ENCODE peak calls at places on chromosome 7, in six cellular contexts. C is IMR-90, N is HCT116, D is stomach, Q is BJ, M is H1. Y is an unnamed sample.

GRCh38 chr7:120273476-120273975 is 551 bp downstream of the KCND2 start:
- DNase-seq in Q (no peak), M (no peak), C (no peak), D (no peak), N (no peak), Y (no peak)

GRCh38 chr7:118286131-118286530 is 61.6 kb downstream of the ANKRD7 start:
- DNase-seq in M (no peak), Q (no peak), N (no peak), D (no peak), C (no peak), Y (no peak)

GRCh38 chr7:125878990-125879389 is 949.4 kb upstream of the POT1 start:
- DNase-seq in Q (no peak), C (no peak), D (no peak), M (no peak), N (peak; percentile 28), Y (no peak)

GRCh38 chr7:114862406-114862805 is 59.5 kb upstream of the MDFIC start:
- DNase-seq in D (no peak), C (no peak), N (no peak), Q (no peak), M (no peak), Y (no peak)

GRCh38 chr7:79951415-79951814 is 183.2 kb upstream of the GNAI1 start:
- DNase-seq in N (no peak), M (no peak), D (no peak), Q (no peak), C (no peak), Y (no peak)

GRCh38 chr7:157767466-157767865 is 430.7 kb downstream of the DNAJB6 start:
- DNase-seq in D (no peak), C (no peak), M (no peak), Q (no peak), N (no peak), Y (no peak)

GRCh38 chr7:5523052-5523711 is 99.5 kb upstream of the TNRC18 start:
- DNase-seq in C (peak; percentile 54), Q (no peak), D (no peak), M (no peak), N (no peak), Y (no peak)

GRCh38 chr7:155653773-155654172 is 9.3 kb downstream of the RBM33 start:
- DNase-seq in N (no peak), M (no peak), D (no peak), C (peak; percentile 63), Q (no peak), Y (peak; percentile 41)

GRCh38 chr7:31648288-31648687 is 38.7 kb upstream of the PPP1R17 start:
- DNase-seq in D (no peak), M (no peak), C (peak; percentile 1), N (no peak), Q (no peak), Y (no peak)

GRCh38 chr7:81725496-81726117 is 44.2 kb downstream of the HGF start:
- DNase-seq in D (no peak), M (peak; percentile 5), C (peak; percentile 99), Q (peak; percentile 64), N (no peak), Y (peak; percentile 73)

GRCh38 chr7:108078156-108078781 is 51.9 kb downstream of the LAMB4 start:
- DNase-seq in D (no peak), M (no peak), N (no peak), Q (no peak), C (peak; percentile 34), Y (no peak)

DNA sequence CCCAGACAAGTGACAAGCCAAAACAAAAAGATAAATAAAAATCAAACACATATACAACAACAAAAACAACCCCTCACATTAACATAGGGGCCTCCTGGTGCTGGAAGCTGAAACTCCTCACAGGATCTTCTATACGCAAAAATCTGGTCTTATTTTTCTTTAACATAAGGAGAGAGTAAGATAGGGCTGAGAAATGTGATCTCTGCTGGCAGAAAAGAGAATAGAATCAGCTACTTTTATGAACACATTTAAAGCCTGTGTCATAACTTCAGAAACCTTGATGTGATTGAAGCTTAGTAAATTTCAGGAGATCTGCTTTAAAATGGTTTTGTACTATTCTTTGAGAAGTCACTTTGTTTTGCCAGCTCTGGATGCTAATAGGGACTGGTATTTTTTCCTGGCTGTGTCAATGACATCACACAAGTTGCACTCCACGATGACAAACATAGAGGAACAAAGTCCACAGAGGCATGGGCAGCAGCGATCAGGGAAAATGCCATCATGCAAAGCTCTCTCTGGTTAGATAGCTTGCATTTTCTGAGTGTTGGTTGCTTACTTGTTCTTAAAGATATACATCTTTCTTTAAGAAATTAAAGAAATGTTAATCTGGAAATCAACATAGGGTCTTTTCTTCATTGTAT is 176.6 kb upstream of the SP4 start:
- DNase-seq in N (no peak), M (no peak), D (peak; percentile 28), C (no peak), Q (no peak), Y (no peak)
- TF ChIP-seq CTCF in N (no peak), M (no peak), D (no peak), C (no peak), Q (no peak), Y (no peak)

GRCh38 chr7:128235469-128235868 is 5.6 kb upstream of the LEP start:
- DNase-seq in D (no peak), C (no peak), Q (no peak), N (no peak), M (no peak), Y (no peak)
- TF ChIP-seq CTCF in D (no peak), C (no peak), Q (no peak), N (no peak), M (no peak), Y (no peak)

GRCh38 chr7:39754326-39755120 is 131.2 kb downstream of the RALA start:
- DNase-seq in Q (peak; percentile 69), M (no peak), N (no peak), C (peak; percentile 81), D (no peak), Y (no peak)
- TF ChIP-seq CTCF in Q (no peak), M (no peak), N (no peak), C (no peak), D (no peak), Y (no peak)

DNA sequence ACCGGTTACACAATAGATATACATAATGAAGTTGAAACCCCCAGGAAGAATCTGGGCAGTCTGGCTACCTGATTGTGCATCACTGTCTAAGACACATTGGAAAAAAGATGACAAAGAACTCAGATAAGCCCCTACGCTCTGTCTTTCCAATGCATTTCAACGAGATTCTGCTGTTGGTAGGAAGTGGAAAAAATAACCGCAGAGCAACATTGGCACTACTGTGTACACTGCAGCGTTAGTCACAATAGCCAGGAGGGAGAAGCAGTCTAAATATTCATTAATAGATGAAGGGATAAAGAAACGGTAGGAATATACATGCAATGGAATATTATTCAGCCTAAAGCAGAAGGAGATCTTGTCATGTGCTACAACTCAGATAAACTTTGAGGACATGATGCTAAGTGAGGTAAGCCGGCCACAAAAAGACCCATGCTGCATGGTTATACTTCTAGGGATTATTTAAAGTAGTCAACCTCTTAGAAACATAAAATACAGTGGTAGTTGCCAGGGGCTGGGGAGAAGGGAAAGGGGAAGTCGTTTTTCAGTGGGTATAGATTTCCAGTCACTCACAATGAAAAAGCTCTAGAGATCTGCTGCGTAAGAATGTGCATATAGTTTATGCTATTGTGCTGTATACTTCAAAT is 40.3 kb downstream of the ELMO1 start:
- DNase-seq in Q (no peak), D (no peak), N (no peak), M (no peak), C (no peak), Y (no peak)
- TF ChIP-seq CTCF in Q (no peak), D (no peak), N (no peak), M (no peak), C (no peak), Y (no peak)

GRCh38 chr7:158973440-158973839 is 117.1 kb downstream of the DYNC2I1 start:
- DNase-seq in D (peak; percentile 42), Q (no peak), N (peak; percentile 64), M (peak; percentile 39), C (no peak), Y (no peak)
- TF ChIP-seq CTCF in D (peak; percentile 17), Q (peak; percentile 62), N (peak; percentile 63), M (peak; percentile 66), C (no peak), Y (peak; percentile 18)

GRCh38 chr7:2358968-2359527 is 4.4 kb downstream of the EIF3B start:
- DNase-seq in D (no peak), M (no peak), N (no peak), C (no peak), Q (no peak), Y (no peak)

GRCh38 chr7:2360791-2361190 is 6.2 kb downstream of the EIF3B start:
- DNase-seq in Q (no peak), C (peak; percentile 48), M (no peak), D (no peak), N (no peak), Y (no peak)

GRCh38 chr7:2359610-2360009 is 5.0 kb downstream of the EIF3B start:
- DNase-seq in C (no peak), Q (no peak), D (no peak), M (no peak), N (no peak), Y (no peak)

GRCh38 chr7:2362385-2363088 is 7.9 kb downstream of the EIF3B start:
- DNase-seq in N (no peak), C (no peak), Q (no peak), D (no peak), M (no peak), Y (no peak)

DNA sequence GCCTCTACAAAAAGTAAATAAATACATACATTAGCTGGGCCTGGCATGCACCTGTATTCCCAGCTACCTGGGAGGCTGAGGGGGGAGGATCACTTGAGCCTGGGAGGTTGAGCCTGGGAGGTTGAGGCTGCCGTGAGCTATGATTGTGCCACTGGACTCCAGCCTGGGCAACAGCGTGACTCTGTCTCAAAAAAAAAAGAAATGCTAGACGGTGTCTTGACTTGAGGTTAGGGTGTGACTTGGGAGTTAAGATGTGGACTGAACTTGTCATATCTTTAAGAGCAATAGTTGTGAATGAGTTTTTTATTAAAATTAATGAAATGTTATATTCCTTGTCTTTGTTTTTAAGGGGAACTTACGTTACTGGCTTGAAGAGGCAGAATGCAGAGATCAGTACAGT is 8.7 kb downstream of the EIF3B start:
- DNase-seq in D (no peak), N (no peak), C (no peak), M (no peak), Q (no peak), Y (no peak)
- TF ChIP-seq CTCF in D (no peak), N (no peak), C (no peak), M (no peak), Q (no peak), Y (no peak)

GRCh38 chr7:142657376-142657775 is 91.9 kb upstream of the PRSS1 start:
- DNase-seq in C (no peak), M (no peak), Q (no peak), N (no peak), D (no peak), Y (no peak)

GRCh38 chr7:142654398-142654797 is 94.9 kb upstream of the PRSS1 start:
- DNase-seq in C (no peak), M (no peak), Q (no peak), N (no peak), D (no peak), Y (no peak)
- TF ChIP-seq CTCF in C (no peak), M (no peak), Q (no peak), N (peak; percentile 9), D (no peak), Y (no peak)

DNA sequence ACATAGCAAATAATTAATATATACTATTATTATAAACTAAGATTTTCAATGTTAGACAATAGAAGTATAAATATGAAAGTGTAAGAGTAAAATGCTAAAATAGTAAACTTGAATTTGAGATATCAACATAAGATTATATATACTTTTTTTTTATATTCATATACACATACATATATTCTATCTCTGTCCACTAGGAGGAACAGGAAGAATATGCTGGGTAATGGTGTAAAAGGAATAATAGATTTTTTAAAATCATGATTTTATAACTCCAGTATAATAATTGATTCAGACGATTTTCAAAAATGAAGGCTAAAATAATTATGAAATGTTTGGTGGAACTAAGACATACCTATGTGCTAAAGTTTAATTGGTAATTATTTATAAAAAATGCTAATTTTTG is 37.7 kb downstream of the AGMO start:
- DNase-seq in M (no peak), N (no peak), Q (no peak), D (no peak), C (no peak), Y (no peak)
- TF ChIP-seq CTCF in M (no peak), N (no peak), Q (no peak), D (no peak), C (no peak), Y (no peak)